ENCODE peak calls at places on chromosomes 3 and 15, in nine cellular contexts. One of them, this sample, is unnamed.

GRCh38 chr3:49908378-49909199 is 4.9 kb upstream of the MST1R start:
- DNase-seq in OCI-LY7: no peak
- DNase-seq in RWPE1: no peak
- DNase-seq in IMR-90: no peak
- DNase-seq in mucosa of descending colon: no peak
- DNase-seq in RWPE2: no peak
- DNase-seq in AG09319: no peak
- DNase-seq in body of pancreas: no peak
- DNase-seq in left ventricle myocardium inferior: no peak
- DNase-seq in this sample: no peak

GRCh38 chr3:114659109-114660081 is 365.6 kb downstream of the TIGIT start:
- DNase-seq in OCI-LY7: no peak
- DNase-seq in RWPE1: no peak
- DNase-seq in IMR-90: no peak
- DNase-seq in mucosa of descending colon: no peak
- DNase-seq in RWPE2: no peak
- DNase-seq in AG09319: no peak
- DNase-seq in body of pancreas: no peak
- DNase-seq in left ventricle myocardium inferior: no peak
- DNase-seq in this sample: no peak

GRCh38 chr3:40615110-40615915 is 90.6 kb downstream of the ZNF621 start:
- DNase-seq in OCI-LY7: no peak
- DNase-seq in RWPE1: no peak
- DNase-seq in IMR-90: no peak
- DNase-seq in mucosa of descending colon: no peak
- DNase-seq in RWPE2: no peak
- DNase-seq in AG09319: no peak
- DNase-seq in body of pancreas: no peak
- DNase-seq in left ventricle myocardium inferior: no peak
- DNase-seq in this sample: no peak

GRCh38 chr15:75202251-75203016 is 752 bp downstream of the C15orf39 start:
- DNase-seq in OCI-LY7: peak
- DNase-seq in RWPE1: peak
- DNase-seq in IMR-90: peak
- DNase-seq in mucosa of descending colon: peak
- DNase-seq in RWPE2: peak
- DNase-seq in AG09319: peak
- DNase-seq in body of pancreas: peak
- DNase-seq in left ventricle myocardium inferior: peak
- DNase-seq in this sample: no peak

GRCh38 chr3:172142074-172143059 is 103.0 kb downstream of the FNDC3B start:
- DNase-seq in OCI-LY7: peak
- DNase-seq in RWPE1: no peak
- DNase-seq in IMR-90: peak
- DNase-seq in mucosa of descending colon: no peak
- DNase-seq in RWPE2: no peak
- DNase-seq in AG09319: no peak
- DNase-seq in body of pancreas: no peak
- DNase-seq in left ventricle myocardium inferior: no peak
- DNase-seq in this sample: no peak

GRCh38 chr3:100216713-100217112 is 44.1 kb upstream of the TBC1D23 start:
- DNase-seq in OCI-LY7: no peak
- DNase-seq in RWPE1: no peak
- DNase-seq in IMR-90: peak
- DNase-seq in mucosa of descending colon: no peak
- DNase-seq in RWPE2: no peak
- DNase-seq in AG09319: no peak
- DNase-seq in body of pancreas: no peak
- DNase-seq in left ventricle myocardium inferior: no peak
- DNase-seq in this sample: no peak

GRCh38 chr3:190877925-190878324 is 15.4 kb upstream of the GMNC start:
- DNase-seq in OCI-LY7: no peak
- DNase-seq in RWPE1: no peak
- DNase-seq in IMR-90: no peak
- DNase-seq in mucosa of descending colon: no peak
- DNase-seq in RWPE2: no peak
- DNase-seq in AG09319: no peak
- DNase-seq in body of pancreas: no peak
- DNase-seq in left ventricle myocardium inferior: no peak
- DNase-seq in this sample: no peak

GRCh38 chr3:149343951-149344350 is 10.5 kb upstream of the TM4SF18 start:
- DNase-seq in OCI-LY7: peak
- DNase-seq in RWPE1: peak
- DNase-seq in IMR-90: no peak
- DNase-seq in mucosa of descending colon: no peak
- DNase-seq in RWPE2: no peak
- DNase-seq in AG09319: no peak
- DNase-seq in body of pancreas: no peak
- DNase-seq in left ventricle myocardium inferior: no peak
- DNase-seq in this sample: no peak

DNA sequence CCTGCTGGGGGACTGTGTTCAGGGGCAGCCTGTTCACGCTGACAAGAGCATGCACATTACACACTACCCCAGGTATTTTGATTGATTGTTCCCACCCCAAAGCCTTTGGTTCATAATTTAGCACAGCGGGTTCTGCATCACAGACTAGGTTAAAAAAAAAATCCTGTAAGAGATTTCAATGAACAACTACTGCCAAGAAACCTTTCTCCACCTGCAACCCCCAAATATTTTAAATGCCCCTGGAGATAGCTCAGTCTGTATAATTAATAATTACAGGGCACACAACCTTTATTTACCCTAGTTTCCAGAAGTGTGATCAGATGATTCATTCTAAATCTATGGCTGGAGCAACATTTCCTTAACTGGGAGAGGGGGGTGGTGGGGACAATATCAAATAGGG is 87.6 kb downstream of the NR2F2 start:
- DNase-seq in OCI-LY7: no peak
- DNase-seq in RWPE1: no peak
- DNase-seq in IMR-90: no peak
- DNase-seq in mucosa of descending colon: no peak
- DNase-seq in RWPE2: no peak
- DNase-seq in AG09319: no peak
- DNase-seq in body of pancreas: no peak
- DNase-seq in left ventricle myocardium inferior: no peak
- DNase-seq in this sample: no peak
- TF ChIP-seq CTCF in OCI-LY7: no peak
- TF ChIP-seq CTCF in RWPE1: no peak
- TF ChIP-seq CTCF in IMR-90: no peak
- TF ChIP-seq CTCF in mucosa of descending colon: no peak
- TF ChIP-seq CTCF in RWPE2: no peak
- TF ChIP-seq CTCF in AG09319: no peak
- TF ChIP-seq CTCF in body of pancreas: no peak
- TF ChIP-seq CTCF in left ventricle myocardium inferior: no peak
- TF ChIP-seq CTCF in this sample: no peak

DNA sequence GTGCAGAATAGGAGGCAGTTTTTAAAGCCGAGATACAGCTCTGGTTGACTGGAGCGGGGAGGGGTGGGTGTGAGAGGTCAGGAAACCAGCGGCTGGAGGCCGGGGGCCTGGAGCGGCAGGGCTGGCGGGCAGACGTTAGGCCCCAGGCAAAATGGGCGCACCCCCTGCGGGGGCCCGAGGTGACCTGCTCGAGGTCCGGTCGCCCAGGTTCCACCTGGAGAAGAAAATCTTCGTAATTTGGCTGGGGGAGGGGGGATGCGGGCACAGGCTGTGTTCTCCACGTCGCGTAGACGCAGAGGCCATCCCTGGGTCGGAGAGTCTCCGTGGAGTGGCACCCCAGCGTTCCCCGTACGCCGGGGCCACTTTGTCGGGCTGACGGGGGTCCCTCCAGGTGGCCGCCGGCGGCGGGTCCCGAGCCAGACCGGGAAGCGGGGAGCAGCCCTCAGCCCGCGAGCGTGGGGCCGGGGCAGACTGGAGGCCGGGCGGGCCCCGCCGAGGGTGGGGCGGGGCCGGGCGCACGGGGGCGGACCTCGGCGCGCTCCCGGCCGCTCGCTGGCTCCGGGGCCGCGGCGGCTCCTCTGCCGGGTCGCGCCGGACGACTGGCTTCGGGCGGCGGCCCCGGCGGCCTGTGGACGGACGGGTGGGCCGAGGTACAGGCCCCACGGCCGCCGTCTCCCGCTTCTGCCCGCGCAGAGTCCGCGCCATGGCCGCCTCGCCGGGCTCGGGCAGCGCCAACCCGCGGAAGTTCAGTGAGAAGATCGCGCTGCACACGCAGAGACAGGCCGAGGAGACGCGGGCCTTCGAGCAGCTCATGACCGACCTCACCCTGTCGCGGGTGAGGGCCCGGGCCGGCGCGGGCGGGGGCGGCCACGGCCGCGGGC is at the start of gene CRTC3:
- DNase-seq in OCI-LY7: peak
- DNase-seq in RWPE1: peak
- DNase-seq in IMR-90: peak
- DNase-seq in mucosa of descending colon: peak
- DNase-seq in RWPE2: peak
- DNase-seq in AG09319: no peak
- DNase-seq in body of pancreas: peak
- DNase-seq in left ventricle myocardium inferior: peak
- DNase-seq in this sample: no peak
- TF ChIP-seq CTCF in OCI-LY7: no peak
- TF ChIP-seq CTCF in RWPE1: no peak
- TF ChIP-seq CTCF in IMR-90: peak
- TF ChIP-seq CTCF in mucosa of descending colon: no peak
- TF ChIP-seq CTCF in RWPE2: peak
- TF ChIP-seq CTCF in AG09319: no peak
- TF ChIP-seq CTCF in body of pancreas: no peak
- TF ChIP-seq CTCF in left ventricle myocardium inferior: no peak
- TF ChIP-seq CTCF in this sample: peak

GRCh38 chr3:31213869-31214486 is 318.7 kb upstream of the STT3B start:
- DNase-seq in OCI-LY7: peak
- DNase-seq in RWPE1: no peak
- DNase-seq in IMR-90: no peak
- DNase-seq in mucosa of descending colon: no peak
- DNase-seq in RWPE2: no peak
- DNase-seq in AG09319: no peak
- DNase-seq in body of pancreas: no peak
- DNase-seq in left ventricle myocardium inferior: no peak
- DNase-seq in this sample: no peak

GRCh38 chr3:31204026-31204795 is 309.8 kb upstream of the GADL1 start:
- DNase-seq in OCI-LY7: no peak
- DNase-seq in RWPE1: no peak
- DNase-seq in IMR-90: no peak
- DNase-seq in mucosa of descending colon: no peak
- DNase-seq in RWPE2: no peak
- DNase-seq in AG09319: no peak
- DNase-seq in body of pancreas: no peak
- DNase-seq in left ventricle myocardium inferior: no peak
- DNase-seq in this sample: no peak

DNA sequence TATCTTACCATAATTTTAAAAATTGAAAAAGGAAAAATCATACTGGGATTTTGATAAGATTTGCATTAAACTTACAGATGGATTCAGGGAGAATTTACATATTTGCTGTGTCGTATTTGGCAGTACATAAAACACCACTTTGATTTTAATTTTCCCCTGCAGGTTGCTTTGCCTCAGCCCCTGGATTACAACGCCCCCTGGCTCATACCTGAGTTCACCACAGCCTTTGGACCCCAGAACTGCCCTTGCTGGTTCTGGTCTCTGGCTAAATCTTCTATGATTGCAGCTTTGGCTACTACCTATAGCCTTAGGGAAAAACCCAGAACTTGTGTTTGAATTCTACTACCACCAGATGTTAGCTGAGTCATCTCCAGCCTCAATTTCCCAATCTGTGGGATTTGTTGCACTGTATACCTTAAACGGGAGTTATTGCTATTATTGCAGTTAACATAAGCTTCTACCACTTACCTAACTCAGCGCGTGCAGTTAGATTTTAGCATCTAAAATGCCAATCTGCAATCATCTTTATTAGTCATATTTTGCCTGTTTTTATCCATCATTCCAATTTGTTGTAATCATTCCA is 315.7 kb upstream of the GADL1 start:
- DNase-seq in OCI-LY7: peak
- DNase-seq in RWPE1: no peak
- DNase-seq in IMR-90: no peak
- DNase-seq in mucosa of descending colon: no peak
- DNase-seq in RWPE2: no peak
- DNase-seq in AG09319: no peak
- DNase-seq in body of pancreas: no peak
- DNase-seq in left ventricle myocardium inferior: no peak
- DNase-seq in this sample: no peak
- TF ChIP-seq CTCF in OCI-LY7: peak
- TF ChIP-seq CTCF in RWPE1: no peak
- TF ChIP-seq CTCF in IMR-90: peak
- TF ChIP-seq CTCF in mucosa of descending colon: no peak
- TF ChIP-seq CTCF in RWPE2: no peak
- TF ChIP-seq CTCF in AG09319: peak
- TF ChIP-seq CTCF in body of pancreas: no peak
- TF ChIP-seq CTCF in left ventricle myocardium inferior: peak
- TF ChIP-seq CTCF in this sample: peak

GRCh38 chr3:141462176-141462859 is 24.5 kb upstream of the RASA2 start:
- DNase-seq in OCI-LY7: no peak
- DNase-seq in RWPE1: no peak
- DNase-seq in IMR-90: no peak
- DNase-seq in mucosa of descending colon: no peak
- DNase-seq in RWPE2: no peak
- DNase-seq in AG09319: no peak
- DNase-seq in body of pancreas: no peak
- DNase-seq in left ventricle myocardium inferior: no peak
- DNase-seq in this sample: no peak

GRCh38 chr3:141460097-141460704 is 26.6 kb upstream of the RASA2 start:
- DNase-seq in OCI-LY7: peak
- DNase-seq in RWPE1: peak
- DNase-seq in IMR-90: peak
- DNase-seq in mucosa of descending colon: peak
- DNase-seq in RWPE2: peak
- DNase-seq in AG09319: peak
- DNase-seq in body of pancreas: peak
- DNase-seq in left ventricle myocardium inferior: peak
- DNase-seq in this sample: no peak

GRCh38 chr3:141469712-141470111 is 17.1 kb upstream of the RASA2 start:
- DNase-seq in OCI-LY7: no peak
- DNase-seq in RWPE1: no peak
- DNase-seq in IMR-90: peak
- DNase-seq in mucosa of descending colon: no peak
- DNase-seq in RWPE2: no peak
- DNase-seq in AG09319: no peak
- DNase-seq in body of pancreas: no peak
- DNase-seq in left ventricle myocardium inferior: no peak
- DNase-seq in this sample: no peak

GRCh38 chr3:141466633-141467169 is 20.1 kb upstream of the RASA2 start:
- DNase-seq in OCI-LY7: no peak
- DNase-seq in RWPE1: no peak
- DNase-seq in IMR-90: no peak
- DNase-seq in mucosa of descending colon: no peak
- DNase-seq in RWPE2: no peak
- DNase-seq in AG09319: no peak
- DNase-seq in body of pancreas: no peak
- DNase-seq in left ventricle myocardium inferior: no peak
- DNase-seq in this sample: no peak

DNA sequence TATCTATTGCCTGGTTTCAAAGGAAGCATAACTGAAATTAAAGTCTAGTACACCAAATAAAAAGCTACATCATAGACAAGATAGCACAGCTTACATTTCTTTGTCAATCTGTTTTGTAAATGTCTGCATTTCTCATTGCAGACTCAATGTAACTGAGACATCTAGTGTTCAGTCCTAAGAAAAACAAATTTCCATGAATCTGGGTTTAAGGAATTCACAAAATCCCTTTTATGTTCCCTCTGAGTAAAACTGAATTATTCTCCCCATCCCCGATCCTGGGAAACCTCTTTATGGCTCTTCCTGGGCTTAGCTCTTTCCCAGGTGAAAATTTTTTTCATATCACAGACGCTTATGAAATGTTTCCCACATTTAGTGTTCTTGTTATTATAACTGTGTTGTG is 21.6 kb upstream of the RASA2 start:
- DNase-seq in OCI-LY7: no peak
- DNase-seq in RWPE1: no peak
- DNase-seq in IMR-90: peak
- DNase-seq in mucosa of descending colon: no peak
- DNase-seq in RWPE2: no peak
- DNase-seq in AG09319: no peak
- DNase-seq in body of pancreas: no peak
- DNase-seq in left ventricle myocardium inferior: no peak
- DNase-seq in this sample: no peak
- TF ChIP-seq CTCF in OCI-LY7: no peak
- TF ChIP-seq CTCF in RWPE1: peak
- TF ChIP-seq CTCF in IMR-90: peak
- TF ChIP-seq CTCF in mucosa of descending colon: no peak
- TF ChIP-seq CTCF in RWPE2: peak
- TF ChIP-seq CTCF in AG09319: peak
- TF ChIP-seq CTCF in body of pancreas: no peak
- TF ChIP-seq CTCF in left ventricle myocardium inferior: peak
- TF ChIP-seq CTCF in this sample: peak

This sample was measured in chondrocyte.